ENCODE peak calls at places on chromosomes 7 and 10, in nine cellular contexts. One of them, this sample, is unnamed.
A peak's percentile ranks its signal among the peaks of the same experiment; 100 is the strongest.

GRCh38 chr10:102449321-102450123 is 1.8 kb downstream of the C10orf95 start:
- DNase-seq in fibroblast of lung: peak; percentile 52
- DNase-seq in PC-3: peak; percentile 73
- DNase-seq in heart right ventricle: peak; percentile 52
- DNase-seq in heart left ventricle: peak; percentile 57
- DNase-seq in hepatocyte: peak; percentile 91
- DNase-seq in colonic mucosa: peak; percentile 91
- DNase-seq in mesenchymal stem cell: peak; percentile 33
- DNase-seq in tibial artery: peak; percentile 73
- DNase-seq in this sample: no peak

GRCh38 chr10:120982507-120982906 is 131.3 kb downstream of the WDR11 start:
- DNase-seq in heart left ventricle: no peak
- DNase-seq in PC-3: no peak
- DNase-seq in colonic mucosa: no peak
- DNase-seq in heart right ventricle: no peak
- DNase-seq in tibial artery: peak; percentile 11
- DNase-seq in mesenchymal stem cell: no peak
- DNase-seq in hepatocyte: no peak
- DNase-seq in fibroblast of lung: no peak
- DNase-seq in this sample: no peak

GRCh38 chr7:7099584-7100014 is 82.7 kb upstream of the C1GALT1 start:
- DNase-seq in tibial artery: peak; percentile 85
- DNase-seq in colonic mucosa: peak; percentile 51
- DNase-seq in heart left ventricle: peak; percentile 75
- DNase-seq in PC-3: peak; percentile 98
- DNase-seq in fibroblast of lung: peak; percentile 89
- DNase-seq in hepatocyte: peak; percentile 92
- DNase-seq in heart right ventricle: peak; percentile 44
- DNase-seq in mesenchymal stem cell: peak; percentile 95
- DNase-seq in this sample: no peak

GRCh38 chr10:75350791-75351190 is 50.8 kb downstream of the ZNF503 start:
- DNase-seq in colonic mucosa: no peak
- DNase-seq in tibial artery: no peak
- DNase-seq in hepatocyte: no peak
- DNase-seq in mesenchymal stem cell: peak; percentile 39
- DNase-seq in PC-3: peak; percentile 91
- DNase-seq in heart left ventricle: no peak
- DNase-seq in fibroblast of lung: peak; percentile 26
- DNase-seq in heart right ventricle: no peak
- DNase-seq in this sample: peak; percentile 8

GRCh38 chr10:79886345-79886744 is 59.8 kb downstream of the NUTM2E start:
- DNase-seq in mesenchymal stem cell: no peak
- DNase-seq in colonic mucosa: no peak
- DNase-seq in heart right ventricle: no peak
- DNase-seq in heart left ventricle: no peak
- DNase-seq in tibial artery: no peak
- DNase-seq in hepatocyte: no peak
- DNase-seq in PC-3: no peak
- DNase-seq in fibroblast of lung: no peak
- DNase-seq in this sample: no peak

GRCh38 chr7:69534461-69535041 is 63.7 kb upstream of the AUTS2 start:
- DNase-seq in colonic mucosa: no peak
- DNase-seq in tibial artery: no peak
- DNase-seq in PC-3: no peak
- DNase-seq in heart right ventricle: no peak
- DNase-seq in mesenchymal stem cell: no peak
- DNase-seq in fibroblast of lung: no peak
- DNase-seq in heart left ventricle: no peak
- DNase-seq in hepatocyte: no peak
- DNase-seq in this sample: no peak

GRCh38 chr10:10207538-10207937 is 810.1 kb upstream of the CELF2 start:
- DNase-seq in mesenchymal stem cell: no peak
- DNase-seq in heart left ventricle: no peak
- DNase-seq in PC-3: no peak
- DNase-seq in fibroblast of lung: no peak
- DNase-seq in colonic mucosa: no peak
- DNase-seq in hepatocyte: no peak
- DNase-seq in heart right ventricle: no peak
- DNase-seq in tibial artery: no peak
- DNase-seq in this sample: no peak

GRCh38 chr7:158684329-158684728 is 20.3 kb downstream of the NCAPG2 start:
- DNase-seq in PC-3: no peak
- DNase-seq in mesenchymal stem cell: no peak
- DNase-seq in fibroblast of lung: peak; percentile 11
- DNase-seq in heart left ventricle: no peak
- DNase-seq in heart right ventricle: no peak
- DNase-seq in colonic mucosa: no peak
- DNase-seq in tibial artery: no peak
- DNase-seq in hepatocyte: no peak
- DNase-seq in this sample: no peak

GRCh38 chr7:128672927-128673517 is 930 bp downstream of the GARIN1A start:
- DNase-seq in heart left ventricle: no peak
- DNase-seq in PC-3: no peak
- DNase-seq in fibroblast of lung: peak; percentile 24
- DNase-seq in colonic mucosa: no peak
- DNase-seq in mesenchymal stem cell: peak; percentile 47
- DNase-seq in tibial artery: no peak
- DNase-seq in hepatocyte: peak; percentile 37
- DNase-seq in heart right ventricle: no peak
- DNase-seq in this sample: no peak

GRCh38 chr7:54705436-54705835 is 53.6 kb downstream of the SEC61G start:
- DNase-seq in heart right ventricle: no peak
- DNase-seq in mesenchymal stem cell: no peak
- DNase-seq in tibial artery: no peak
- DNase-seq in fibroblast of lung: peak; percentile 31
- DNase-seq in PC-3: peak; percentile 67
- DNase-seq in heart left ventricle: no peak
- DNase-seq in colonic mucosa: no peak
- DNase-seq in hepatocyte: no peak
- DNase-seq in this sample: peak; percentile 72

GRCh38 chr7:1555046-1555812 is 776 bp downstream of the TMEM184A start:
- DNase-seq in tibial artery: no peak
- DNase-seq in heart left ventricle: no peak
- DNase-seq in fibroblast of lung: peak; percentile 79
- DNase-seq in colonic mucosa: peak; percentile 91
- DNase-seq in mesenchymal stem cell: peak; percentile 86
- DNase-seq in PC-3: peak; percentile 95
- DNase-seq in hepatocyte: peak; percentile 93
- DNase-seq in heart right ventricle: peak; percentile 18
- DNase-seq in this sample: no peak

GRCh38 chr10:10758306-10758705 is 259.4 kb upstream of the CELF2 start:
- DNase-seq in heart left ventricle: peak; percentile 27
- DNase-seq in fibroblast of lung: no peak
- DNase-seq in hepatocyte: no peak
- DNase-seq in PC-3: no peak
- DNase-seq in tibial artery: no peak
- DNase-seq in heart right ventricle: no peak
- DNase-seq in mesenchymal stem cell: no peak
- DNase-seq in colonic mucosa: no peak
- DNase-seq in this sample: peak; percentile 42

GRCh38 chr10:111338035-111338434 is 261.2 kb downstream of the ADRA2A start:
- DNase-seq in mesenchymal stem cell: no peak
- DNase-seq in colonic mucosa: no peak
- DNase-seq in PC-3: no peak
- DNase-seq in heart right ventricle: no peak
- DNase-seq in tibial artery: no peak
- DNase-seq in heart left ventricle: no peak
- DNase-seq in fibroblast of lung: no peak
- DNase-seq in hepatocyte: no peak
- DNase-seq in this sample: no peak

GRCh38 chr10:13043520-13043919 is 42.0 kb upstream of the CCDC3 start:
- DNase-seq in hepatocyte: no peak
- DNase-seq in heart left ventricle: no peak
- DNase-seq in colonic mucosa: no peak
- DNase-seq in fibroblast of lung: no peak
- DNase-seq in PC-3: no peak
- DNase-seq in mesenchymal stem cell: no peak
- DNase-seq in tibial artery: no peak
- DNase-seq in heart right ventricle: no peak
- DNase-seq in this sample: no peak

GRCh38 chr7:158111556-158111880 is 476.1 kb downstream of the PTPRN2 start:
- DNase-seq in PC-3: no peak
- DNase-seq in hepatocyte: no peak
- DNase-seq in fibroblast of lung: no peak
- DNase-seq in heart right ventricle: no peak
- DNase-seq in colonic mucosa: no peak
- DNase-seq in heart left ventricle: no peak
- DNase-seq in mesenchymal stem cell: no peak
- DNase-seq in tibial artery: no peak
- DNase-seq in this sample: no peak

GRCh38 chr7:47227762-47228177 is 354.1 kb downstream of the TNS3 start:
- DNase-seq in fibroblast of lung: peak; percentile 87
- DNase-seq in heart left ventricle: no peak
- DNase-seq in mesenchymal stem cell: peak; percentile 98
- DNase-seq in hepatocyte: peak; percentile 49
- DNase-seq in tibial artery: no peak
- DNase-seq in colonic mucosa: no peak
- DNase-seq in PC-3: peak; percentile 16
- DNase-seq in heart right ventricle: peak; percentile 29
- DNase-seq in this sample: no peak

GRCh38 chr10:82267960-82268359 is 393.0 kb downstream of the NRG3 start:
- DNase-seq in hepatocyte: no peak
- DNase-seq in tibial artery: no peak
- DNase-seq in heart left ventricle: no peak
- DNase-seq in colonic mucosa: no peak
- DNase-seq in mesenchymal stem cell: no peak
- DNase-seq in PC-3: no peak
- DNase-seq in heart right ventricle: no peak
- DNase-seq in fibroblast of lung: no peak
- DNase-seq in this sample: no peak

GRCh38 chr10:106566871-106567270 is 597.6 kb downstream of the SORCS1 start:
- DNase-seq in tibial artery: no peak
- DNase-seq in heart right ventricle: no peak
- DNase-seq in mesenchymal stem cell: no peak
- DNase-seq in colonic mucosa: no peak
- DNase-seq in PC-3: peak; percentile 60
- DNase-seq in hepatocyte: no peak
- DNase-seq in fibroblast of lung: peak; percentile 30
- DNase-seq in heart left ventricle: no peak
- DNase-seq in this sample: no peak

GRCh38 chr7:79936281-79936983 is 198.2 kb upstream of the GNAI1 start:
- DNase-seq in mesenchymal stem cell: no peak
- DNase-seq in fibroblast of lung: no peak
- DNase-seq in tibial artery: no peak
- DNase-seq in heart left ventricle: no peak
- DNase-seq in heart right ventricle: no peak
- DNase-seq in PC-3: peak; percentile 13
- DNase-seq in hepatocyte: no peak
- DNase-seq in colonic mucosa: no peak
- DNase-seq in this sample: no peak

DNA sequence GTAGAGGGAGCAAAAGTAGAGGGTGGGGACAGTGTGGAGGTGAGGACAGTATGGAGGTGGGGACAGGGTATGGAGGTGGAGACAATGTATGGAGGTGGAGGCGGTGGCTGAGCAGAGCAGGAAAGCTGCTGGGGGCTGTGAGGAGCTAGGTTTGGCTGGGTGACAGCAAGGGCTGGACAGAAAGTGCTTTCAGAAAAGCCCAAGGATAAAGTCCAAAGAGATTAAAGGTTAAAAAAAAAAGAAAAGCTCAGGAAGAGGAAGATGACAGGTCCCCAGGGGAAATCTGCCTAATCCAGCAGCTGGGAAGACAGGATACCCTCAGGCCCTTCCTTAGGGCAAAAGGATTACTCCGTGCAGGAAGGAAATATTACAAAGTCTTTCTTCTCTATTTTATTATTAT is 32.1 kb upstream of the PFKFB3 start:
- DNase-seq in mesenchymal stem cell: no peak
- DNase-seq in hepatocyte: no peak
- DNase-seq in heart right ventricle: no peak
- DNase-seq in fibroblast of lung: no peak
- DNase-seq in colonic mucosa: peak; percentile 57
- DNase-seq in PC-3: no peak
- DNase-seq in tibial artery: no peak
- DNase-seq in heart left ventricle: no peak
- DNase-seq in this sample: no peak
- H3K4me1 ChIP-seq in mesenchymal stem cell: peaks cover 16% of the 10 kb centered on the region
- H3K4me1 ChIP-seq in hepatocyte: peaks cover 11% of the 10 kb centered on the region
- H3K4me1 ChIP-seq in heart right ventricle: peaks cover 88% of the 10 kb centered on the region
- H3K4me1 ChIP-seq in fibroblast of lung: peaks cover 6% of the 10 kb centered on the region
- H3K4me1 ChIP-seq in colonic mucosa: no peaks in the 10 kb centered on the region
- H3K4me1 ChIP-seq in PC-3: no peaks in the 10 kb centered on the region
- H3K4me1 ChIP-seq in tibial artery: peaks cover 63% of the 10 kb centered on the region
- H3K4me1 ChIP-seq in heart left ventricle: peaks cover 49% of the 10 kb centered on the region
- H3K4me1 ChIP-seq in this sample: peaks cover 99% of the 10 kb centered on the region

DNA sequence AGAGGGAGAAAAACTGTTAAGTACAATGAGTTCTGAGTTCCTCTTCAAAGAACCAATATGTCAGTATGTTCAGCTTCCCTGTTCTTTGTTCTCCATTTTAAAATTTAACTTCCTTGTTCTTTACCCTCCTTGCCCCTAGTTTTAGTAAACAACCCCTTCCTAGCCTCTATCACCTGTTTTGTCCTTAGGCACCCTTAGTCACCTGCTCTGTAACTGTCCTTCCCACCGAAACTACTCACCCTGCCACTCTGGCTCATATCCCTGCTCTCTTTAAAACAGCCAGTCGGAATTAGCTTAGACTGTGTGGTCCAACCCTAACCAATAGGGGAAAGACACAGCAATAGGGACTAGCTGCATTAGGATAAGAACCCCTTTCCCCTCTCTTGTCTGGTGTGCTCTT is 74.2 kb downstream of the FAM241B start:
- DNase-seq in tibial artery: no peak
- DNase-seq in heart left ventricle: no peak
- DNase-seq in heart right ventricle: no peak
- DNase-seq in fibroblast of lung: no peak
- DNase-seq in hepatocyte: no peak
- DNase-seq in colonic mucosa: no peak
- DNase-seq in PC-3: peak; percentile 56
- DNase-seq in mesenchymal stem cell: no peak
- DNase-seq in this sample: no peak
- H3K27me3 ChIP-seq in tibial artery: no peaks in the 10 kb centered on the region
- H3K27me3 ChIP-seq in heart left ventricle: no peaks in the 10 kb centered on the region
- H3K27me3 ChIP-seq in heart right ventricle: peaks cover 13% of the 10 kb centered on the region
- H3K27me3 ChIP-seq in fibroblast of lung: peaks cover 10% of the 10 kb centered on the region
- H3K27me3 ChIP-seq in hepatocyte: peaks cover 22% of the 10 kb centered on the region
- H3K27me3 ChIP-seq in colonic mucosa: no peaks in the 10 kb centered on the region
- H3K27me3 ChIP-seq in PC-3: peaks cover 20% of the 10 kb centered on the region
- H3K27me3 ChIP-seq in mesenchymal stem cell: no peaks in the 10 kb centered on the region
- H3K27me3 ChIP-seq in this sample: no peaks in the 10 kb centered on the region

DNA sequence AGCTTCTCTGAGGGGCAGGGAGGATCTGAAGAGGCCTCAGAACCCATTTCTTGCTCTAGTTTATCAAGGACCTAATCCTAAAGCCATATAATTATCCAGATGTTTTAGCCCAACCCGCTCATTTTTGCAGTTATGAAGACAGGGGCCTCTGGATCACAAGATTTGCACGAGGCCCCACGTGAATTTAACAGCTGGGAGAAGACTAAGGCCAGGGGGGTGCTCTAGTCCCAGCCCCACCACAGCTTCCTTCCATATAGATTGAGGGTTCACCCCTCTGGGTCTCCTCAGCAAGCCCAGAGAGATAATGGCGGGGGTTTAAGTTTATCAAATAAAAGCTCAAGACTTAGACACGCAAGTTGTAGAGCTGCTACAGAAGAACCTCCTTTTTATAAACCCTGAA is 7.5 kb upstream of the CPA1 start:
- DNase-seq in tibial artery: peak; percentile 25
- DNase-seq in colonic mucosa: no peak
- DNase-seq in PC-3: no peak
- DNase-seq in fibroblast of lung: peak; percentile 46
- DNase-seq in mesenchymal stem cell: no peak
- DNase-seq in heart right ventricle: no peak
- DNase-seq in hepatocyte: no peak
- DNase-seq in heart left ventricle: no peak
- DNase-seq in this sample: no peak
- H3K4me1 ChIP-seq in tibial artery: peaks cover 68% of the 10 kb centered on the region
- H3K4me1 ChIP-seq in colonic mucosa: no peaks in the 10 kb centered on the region
- H3K4me1 ChIP-seq in PC-3: no peaks in the 10 kb centered on the region
- H3K4me1 ChIP-seq in fibroblast of lung: peaks cover 40% of the 10 kb centered on the region
- H3K4me1 ChIP-seq in mesenchymal stem cell: peaks cover 45% of the 10 kb centered on the region
- H3K4me1 ChIP-seq in heart right ventricle: peaks cover 41% of the 10 kb centered on the region
- H3K4me1 ChIP-seq in hepatocyte: peaks cover 58% of the 10 kb centered on the region
- H3K4me1 ChIP-seq in heart left ventricle: peaks cover 54% of the 10 kb centered on the region
- H3K4me1 ChIP-seq in this sample: peaks cover 59% of the 10 kb centered on the region

GRCh38 chr7:45622058-45622457 is 47.9 kb downstream of the ADCY1 start:
- DNase-seq in tibial artery: no peak
- DNase-seq in mesenchymal stem cell: no peak
- DNase-seq in fibroblast of lung: no peak
- DNase-seq in heart right ventricle: no peak
- DNase-seq in hepatocyte: no peak
- DNase-seq in heart left ventricle: no peak
- DNase-seq in colonic mucosa: no peak
- DNase-seq in PC-3: no peak
- DNase-seq in this sample: no peak
- H3K27me3 ChIP-seq in tibial artery: no peaks in the 10 kb centered on the region
- H3K27me3 ChIP-seq in mesenchymal stem cell: no peaks in the 10 kb centered on the region
- H3K27me3 ChIP-seq in fibroblast of lung: no peaks in the 10 kb centered on the region
- H3K27me3 ChIP-seq in heart right ventricle: no peaks in the 10 kb centered on the region
- H3K27me3 ChIP-seq in hepatocyte: no peaks in the 10 kb centered on the region
- H3K27me3 ChIP-seq in heart left ventricle: no peaks in the 10 kb centered on the region
- H3K27me3 ChIP-seq in colonic mucosa: no peaks in the 10 kb centered on the region
- H3K27me3 ChIP-seq in PC-3: no peaks in the 10 kb centered on the region
- H3K27me3 ChIP-seq in this sample: no peaks in the 10 kb centered on the region